ENCODE peak calls at places on chromosomes 4 and X, in ten cellular contexts. E, Q, P, Y, W, Z, R, L, S and J are unnamed samples.

GRCh38 chr4:182978152-182978827 is 61.1 kb upstream of the DCTD start:
- DNase-seq in E (peak), Q (peak), Y (no peak), R (no peak), S (no peak), Z (no peak), L (no peak), W (no peak), P (no peak), J (peak)

GRCh38 chr4:98745372-98745771 is 87.0 kb upstream of the TSPAN5 start:
- DNase-seq in R (no peak), L (no peak), S (no peak), P (peak), E (peak), Y (no peak), Z (no peak), Q (peak), W (peak), J (no peak)

GRCh38 chr4:8607603-8608481 is 15.3 kb downstream of the CPZ start:
- DNase-seq in W (peak), S (no peak), P (peak), Q (peak), L (peak), R (peak), Z (no peak), E (peak), Y (no peak), J (peak)

GRCh38 chr4:26273308-26273980 is 47.4 kb upstream of the RBPJ start:
- DNase-seq in L (no peak), Q (peak), Y (peak), W (no peak), S (no peak), Z (no peak), E (no peak), R (no peak), P (no peak), J (no peak)

GRCh38 chr4:74016068-74016467 is 17.6 kb upstream of the CXCL5 start:
- DNase-seq in R (no peak), W (no peak), P (no peak), Y (no peak), Z (no peak), E (no peak), Q (no peak), S (no peak), L (no peak), J (no peak)

GRCh38 chrX:133414399-133415275 is 652 bp downstream of the GPC4 start:
- DNase-seq in Z (no peak), L (peak), E (no peak), W (no peak), R (no peak), P (peak), Y (no peak), S (no peak), Q (no peak), J (peak)

GRCh38 chrX:103215037-103215767 is at the start of gene BEX4:
- DNase-seq in W (peak), P (peak), E (peak), L (peak), R (peak), Z (peak), Q (peak), S (no peak), Y (peak), J (peak)

GRCh38 chrX:54044877-54045328 is 630 bp upstream of the PHF8 start:
- DNase-seq in Y (no peak), E (no peak), P (no peak), Z (no peak), W (no peak), R (no peak), S (no peak), L (no peak), Q (no peak), J (no peak)

GRCh38 chrX:98203800-98204199 is 1320.1 kb downstream of the RPA4 start:
- DNase-seq in P (no peak), W (no peak), L (no peak), S (no peak), E (no peak), Y (no peak), R (no peak), Z (no peak), Q (no peak), J (no peak)

GRCh38 chrX:129698150-129698549 is 40.6 kb upstream of the XPNPEP2 start:
- DNase-seq in Y (no peak), Q (no peak), L (no peak), Z (no peak), E (no peak), S (no peak), R (no peak), P (no peak), W (no peak), J (no peak)

GRCh38 chrX:2450681-2451080 is 50.1 kb downstream of the DHRSX start:
- DNase-seq in R (no peak), P (no peak), Q (no peak), Z (no peak), L (no peak), W (no peak), Y (no peak), E (no peak), S (no peak), J (no peak)

DNA sequence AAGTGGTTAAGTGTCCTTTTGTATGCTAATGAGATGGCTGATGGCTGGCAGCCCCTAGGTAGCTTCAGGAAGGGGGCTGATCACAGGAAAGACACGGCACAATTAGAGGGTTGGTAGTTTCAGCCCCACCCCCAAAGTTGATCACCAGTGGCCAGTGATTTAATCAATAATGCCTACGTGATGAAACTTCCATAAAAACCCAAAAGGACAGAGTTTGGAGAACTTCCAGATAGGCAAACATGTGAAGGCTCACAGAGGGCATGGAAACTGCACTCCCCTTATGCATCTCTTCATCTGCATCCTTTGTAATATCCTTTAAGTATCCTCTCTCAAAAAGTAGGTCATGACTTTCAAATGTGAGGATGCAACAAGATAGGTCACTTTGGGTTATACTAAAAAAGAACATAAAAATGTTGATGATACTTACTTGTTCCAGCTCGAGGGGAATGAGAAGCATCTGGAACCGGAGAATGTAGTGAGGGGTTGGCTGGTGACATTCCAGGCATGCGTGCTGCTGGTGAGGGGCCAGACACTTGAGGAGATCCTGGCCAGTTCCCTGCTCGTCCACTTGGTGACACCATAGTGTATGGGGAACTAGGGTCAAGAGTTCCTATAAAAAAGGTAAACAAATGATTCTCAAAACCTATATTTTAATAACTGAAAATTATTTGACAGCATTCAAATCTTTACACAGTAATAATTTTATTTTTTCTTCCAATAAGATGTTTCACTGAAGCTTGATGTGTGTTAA is 16.7 kb upstream of the CXorf38 start:
- DNase-seq in Q (no peak), Z (no peak), S (no peak), L (no peak), P (peak), Y (no peak), W (peak), E (no peak), R (no peak), J (no peak)
- TF ChIP-seq CTCF in Q (peak), Z (no peak), S (peak), L (peak), P (peak), Y (peak), W (no peak), E (no peak), R (no peak), J (no peak)

DNA sequence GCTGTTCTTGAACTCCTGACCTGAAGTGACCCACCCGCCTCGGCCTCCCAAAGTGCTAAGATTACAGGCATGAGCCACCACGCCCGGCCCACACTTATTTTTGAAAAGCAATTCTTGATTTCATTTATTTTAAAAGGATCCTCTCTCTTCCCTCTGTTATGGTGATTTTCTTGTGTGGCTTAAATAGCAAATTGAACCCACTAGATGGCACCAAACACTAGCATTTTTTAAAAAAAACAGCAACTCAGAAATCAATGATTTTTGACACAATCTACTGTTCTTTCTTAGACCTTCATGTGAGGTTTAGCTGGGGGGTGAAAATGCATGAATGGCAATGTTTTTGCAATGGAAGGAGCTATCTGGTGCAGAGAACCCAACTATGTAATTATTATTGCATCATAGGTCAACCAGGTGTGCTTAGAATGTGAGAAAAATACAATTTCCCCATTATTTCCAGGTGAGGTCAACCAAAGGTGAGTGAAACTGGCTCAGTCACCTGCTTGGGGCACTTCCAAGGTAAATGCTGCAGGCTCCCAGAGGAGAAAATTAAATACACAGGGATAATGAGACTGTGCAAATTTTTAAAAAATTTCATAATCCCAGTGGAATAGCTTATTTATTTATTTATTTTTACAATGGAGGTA is 226.6 kb upstream of the PRKX start:
- DNase-seq in W (peak), L (peak), P (no peak), Q (peak), Y (no peak), E (no peak), S (no peak), Z (no peak), R (no peak), J (peak)
- TF ChIP-seq CTCF in W (peak), L (peak), P (peak), Q (peak), Y (peak), E (no peak), S (no peak), Z (no peak), R (peak), J (peak)

GRCh38 chrX:10399152-10399741 is 221.1 kb downstream of the MID1 start:
- DNase-seq in P (no peak), Z (no peak), W (no peak), Y (no peak), S (no peak), Q (no peak), E (no peak), R (no peak), L (no peak), J (no peak)
- TF ChIP-seq CTCF in P (no peak), Z (no peak), W (no peak), Y (no peak), S (no peak), Q (no peak), E (no peak), R (no peak), L (no peak), J (no peak)

DNA sequence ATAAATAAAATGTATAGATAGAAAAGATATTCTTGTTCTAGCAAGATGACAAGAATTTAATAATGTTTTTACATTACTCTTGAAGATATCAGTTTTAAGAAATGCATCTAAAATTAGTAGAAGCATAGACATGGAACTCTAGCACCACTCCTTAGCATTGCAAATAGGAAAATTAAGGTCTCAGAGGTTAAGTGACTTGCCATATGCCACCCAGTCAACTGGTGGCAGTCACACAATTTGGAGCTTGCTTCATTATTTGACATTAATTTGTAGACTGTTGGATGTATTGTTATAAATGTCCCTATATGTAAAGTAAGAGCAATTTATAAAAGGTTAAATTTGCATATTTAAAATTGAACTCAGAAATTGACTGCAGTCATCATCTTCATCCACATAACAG is 20.8 kb downstream of the GPM6A start:
- DNase-seq in Y (no peak), P (no peak), L (no peak), W (no peak), S (no peak), R (no peak), Z (no peak), E (no peak), Q (no peak), J (no peak)
- TF ChIP-seq CTCF in Y (no peak), P (no peak), L (no peak), W (no peak), S (no peak), R (no peak), Z (no peak), E (no peak), Q (no peak), J (no peak)

GRCh38 chr4:22434895-22435294 is 81.0 kb downstream of the ADGRA3 start:
- DNase-seq in Q (peak), P (peak), R (no peak), L (no peak), S (peak), E (peak), Y (no peak), Z (no peak), W (peak), J (peak)
- TF ChIP-seq CTCF in Q (peak), P (peak), R (no peak), L (peak), S (peak), E (no peak), Y (peak), Z (no peak), W (peak), J (peak)

GRCh38 chrX:155865193-155865592 is 16.0 kb upstream of the VAMP7 start:
- DNase-seq in Y (no peak), P (no peak), E (no peak), Z (no peak), S (no peak), Q (no peak), R (no peak), W (no peak), L (no peak), J (no peak)

GRCh38 chrX:155867821-155868220 is 13.3 kb upstream of the VAMP7 start:
- DNase-seq in R (no peak), L (no peak), P (no peak), Z (no peak), S (no peak), E (no peak), W (no peak), Y (no peak), Q (no peak), J (no peak)

DNA sequence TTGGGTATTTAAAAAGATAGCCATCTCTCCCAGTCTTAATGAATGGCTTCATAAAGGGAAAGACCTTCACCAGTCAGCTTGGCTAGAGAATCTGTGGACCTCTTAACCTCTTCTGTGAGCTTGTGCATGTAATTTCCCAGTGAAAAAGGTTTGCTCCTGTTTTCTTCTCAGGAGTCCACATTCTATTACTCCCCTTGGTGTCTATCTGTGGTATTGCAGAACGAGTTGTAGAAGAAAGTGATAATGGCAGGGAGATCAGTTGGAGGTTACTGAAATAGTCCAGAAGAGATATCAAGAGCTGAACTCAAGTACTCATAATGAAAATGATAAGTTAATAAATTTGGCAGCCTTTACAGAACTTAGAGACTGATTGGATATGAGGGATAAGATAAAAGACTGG is 16.5 kb upstream of the VAMP7 start:
- DNase-seq in W (no peak), P (no peak), E (no peak), Z (no peak), Q (peak), S (no peak), Y (no peak), L (no peak), R (no peak), J (no peak)
- TF ChIP-seq CTCF in W (no peak), P (no peak), E (no peak), Z (no peak), Q (peak), S (no peak), Y (no peak), L (no peak), R (no peak), J (no peak)

GRCh38 chrX:42678133-42678532 is 99.8 kb downstream of the PPP1R2C start:
- DNase-seq in E (no peak), L (no peak), P (no peak), Y (no peak), R (no peak), W (no peak), Z (peak), S (no peak), Q (no peak), J (no peak)
- TF ChIP-seq CTCF in E (no peak), L (no peak), P (no peak), Y (peak), R (no peak), W (no peak), Z (no peak), S (peak), Q (no peak), J (no peak)

DNA sequence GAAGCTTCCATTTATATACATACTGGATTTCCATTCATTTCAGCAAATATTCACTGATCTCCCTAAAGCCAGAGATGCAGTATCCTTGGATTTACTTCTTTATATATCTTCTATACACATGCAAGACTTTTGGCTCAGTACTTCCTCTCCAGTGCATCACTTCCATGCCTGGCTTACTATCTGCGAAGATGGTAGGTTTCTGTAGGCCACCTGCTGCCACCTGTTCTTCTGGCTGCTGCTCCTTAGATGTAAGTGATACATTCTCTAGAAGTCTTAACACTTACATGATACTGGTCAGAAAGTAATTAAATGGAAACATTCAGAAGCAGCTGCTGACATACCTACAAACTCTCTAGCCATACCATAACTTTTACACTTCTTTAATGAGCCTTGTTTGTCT is 48.9 kb downstream of the TBC1D9 start:
- DNase-seq in P (no peak), R (no peak), E (no peak), W (no peak), L (no peak), Z (no peak), S (no peak), Y (no peak), Q (no peak), J (no peak)
- TF ChIP-seq CTCF in P (no peak), R (no peak), E (no peak), W (no peak), L (no peak), Z (no peak), S (no peak), Y (no peak), Q (no peak), J (no peak)

GRCh38 chrX:51395807-51396728 is 63.4 kb downstream of the NUDT10 start:
- DNase-seq in W (no peak), Z (no peak), Y (no peak), R (peak), Q (no peak), P (no peak), E (peak), S (no peak), L (no peak), J (no peak)
- TF ChIP-seq CTCF in W (no peak), Z (peak), Y (peak), R (peak), Q (no peak), P (no peak), E (peak), S (no peak), L (no peak), J (no peak)

GRCh38 chr4:107151173-107151572 is 115.1 kb upstream of the DKK2 start:
- DNase-seq in L (no peak), Y (no peak), Q (no peak), W (no peak), Z (no peak), R (no peak), P (no peak), S (no peak), E (no peak), J (no peak)

GRCh38 chr4:107156443-107156842 is 120.3 kb upstream of the DKK2 start:
- DNase-seq in S (no peak), Y (no peak), L (no peak), P (no peak), E (no peak), Z (no peak), W (no peak), Q (no peak), R (no peak), J (no peak)

GRCh38 chr4:107153956-107154355 is 117.8 kb upstream of the DKK2 start:
- DNase-seq in R (no peak), L (no peak), P (no peak), W (no peak), Y (no peak), Q (no peak), E (no peak), S (no peak), Z (no peak), J (no peak)

GRCh38 chr4:107155366-107155765 is 119.3 kb upstream of the DKK2 start:
- DNase-seq in L (no peak), R (no peak), W (no peak), E (no peak), Z (no peak), P (no peak), Q (no peak), S (no peak), Y (no peak), J (no peak)

GRCh38 chr4:107153228-107153627 is 117.1 kb upstream of the DKK2 start:
- DNase-seq in P (peak), W (no peak), E (no peak), Z (no peak), R (no peak), Q (peak), L (no peak), S (no peak), Y (no peak), J (no peak)
- TF ChIP-seq CTCF in P (peak), W (no peak), E (no peak), Z (no peak), R (no peak), Q (peak), L (peak), S (peak), Y (no peak), J (peak)